ENCODE peak calls at places on chromosome X, in ten cellular contexts. D is heart left ventricle, R is progenitor cell of endocrine pancreas, A is testis, S is HFF-Myc, F is left ventricle myocardium inferior, O is tibial nerve, Z is fibroblast of lung, V is neural crest cell, Y is nephron progenitor cell. B is an unnamed sample.

GRCh38 chrX:130321550-130321949 is 18.2 kb upstream of the SLC25A14 start:
- DNase-seq in D (no peak), R (no peak), A (no peak), S (no peak), F (no peak), O (no peak), Z (no peak), V (no peak), Y (no peak), B (no peak)

GRCh38 chrX:43661521-43662240 is 5.6 kb downstream of the MAOA start:
- DNase-seq in D (no peak), R (no peak), A (no peak), S (no peak), F (no peak), O (no peak), Z (peak), V (no peak), Y (no peak), B (no peak)

GRCh38 chrX:139967300-139967699 is 2.0 kb upstream of the CXorf66 start:
- DNase-seq in D (no peak), R (no peak), A (no peak), S (no peak), F (no peak), O (no peak), Z (peak), V (no peak), Y (no peak), B (no peak)

GRCh38 chrX:10356979-10357378 is 200.2 kb downstream of the CLCN4 start:
- DNase-seq in D (no peak), R (no peak), A (no peak), S (no peak), F (no peak), O (no peak), Z (peak), V (no peak), Y (no peak), B (no peak)

GRCh38 chrX:136643243-136643642 is 4.7 kb upstream of the CD40LG start:
- DNase-seq in D (no peak), R (no peak), A (no peak), S (no peak), F (no peak), O (no peak), Z (no peak), V (no peak), Y (no peak), B (no peak)

GRCh38 chrX:6890862-6891261 is 256.6 kb upstream of the STS start:
- DNase-seq in D (no peak), R (no peak), A (no peak), S (no peak), F (no peak), O (no peak), Z (no peak), V (no peak), Y (no peak), B (no peak)

GRCh38 chrX:134599173-134599914 is 58.9 kb downstream of the PLAC1 start:
- DNase-seq in D (no peak), R (no peak), A (no peak), S (no peak), F (no peak), O (peak), Z (peak), V (no peak), Y (no peak), B (no peak)

GRCh38 chrX:68433155-68433980 is at the start of gene OPHN1:
- DNase-seq in D (peak), R (peak), A (peak), S (no peak), F (peak), O (peak), Z (peak), V (peak), Y (peak), B (peak)

GRCh38 chrX:3371163-3371562 is 24.7 kb upstream of the MXRA5 start:
- DNase-seq in D (no peak), R (no peak), A (no peak), S (no peak), F (no peak), O (no peak), Z (no peak), V (no peak), Y (no peak), B (no peak)

GRCh38 chrX:55008571-55009358 is 8.6 kb downstream of the APEX2 start:
- DNase-seq in D (peak), R (no peak), A (no peak), S (peak), F (peak), O (no peak), Z (no peak), V (no peak), Y (no peak), B (no peak)

GRCh38 chrX:72308566-72309296 is 3.0 kb upstream of the CITED1 start:
- DNase-seq in D (peak), R (no peak), A (peak), S (no peak), F (peak), O (peak), Z (peak), V (peak), Y (peak), B (no peak)

DNA sequence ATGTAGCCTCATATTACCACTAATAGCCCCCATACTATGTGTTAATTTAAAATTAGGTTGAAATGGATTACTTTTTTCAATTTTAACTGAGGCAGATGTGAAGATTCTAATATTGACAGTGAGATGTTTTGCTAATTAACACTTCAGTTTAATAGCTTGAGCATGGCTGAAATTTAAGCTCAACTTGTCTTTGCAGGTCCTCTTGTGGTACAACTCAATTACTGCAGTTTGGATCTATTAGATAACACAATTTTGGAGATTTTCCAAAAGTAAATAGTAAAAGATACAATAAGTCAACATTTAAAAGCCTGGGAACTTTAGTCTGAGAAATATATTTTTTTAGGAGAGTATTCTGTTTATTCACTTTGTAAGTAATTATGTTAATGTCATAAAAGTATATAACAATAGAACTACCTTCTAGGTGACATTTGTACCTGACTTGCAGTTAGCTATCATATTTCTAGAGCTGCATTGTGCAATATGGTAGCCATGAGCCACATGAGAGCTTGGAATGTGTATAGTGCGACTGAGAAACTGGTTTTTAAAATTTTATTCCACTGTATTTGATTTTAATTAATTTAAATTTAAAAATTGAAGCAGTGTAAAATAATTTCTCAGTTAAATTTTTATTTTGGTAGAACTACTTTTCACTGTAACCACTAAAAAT is 73.1 kb upstream of the FMR1 start:
- DNase-seq in D (no peak), R (no peak), A (no peak), S (no peak), F (no peak), O (no peak), Z (peak), V (no peak), Y (no peak), B (no peak)
- TF ChIP-seq CTCF in D (peak), R (peak), A (no peak), S (no peak), F (no peak), O (no peak), Z (no peak), V (peak), Y (peak), B (peak)

GRCh38 chrX:131791608-131792355 is 231.3 kb upstream of the STK26 start:
- DNase-seq in D (no peak), R (no peak), A (no peak), S (no peak), F (no peak), O (no peak), Z (no peak), V (no peak), Y (no peak), B (no peak)

GRCh38 chrX:131792356-131792749 is 230.7 kb upstream of the STK26 start:
- DNase-seq in D (peak), R (no peak), A (peak), S (no peak), F (no peak), O (no peak), Z (no peak), V (no peak), Y (no peak), B (no peak)

GRCh38 chrX:131789664-131790063 is 233.4 kb upstream of the STK26 start:
- DNase-seq in D (no peak), R (no peak), A (no peak), S (no peak), F (no peak), O (no peak), Z (no peak), V (no peak), Y (no peak), B (no peak)

GRCh38 chrX:131795442-131796229 is 227.5 kb upstream of the STK26 start:
- DNase-seq in D (no peak), R (no peak), A (no peak), S (no peak), F (no peak), O (no peak), Z (no peak), V (no peak), Y (no peak), B (no peak)

GRCh38 chrX:131792789-131793462 is 230.2 kb upstream of the STK26 start:
- DNase-seq in D (peak), R (no peak), A (no peak), S (no peak), F (no peak), O (no peak), Z (no peak), V (no peak), Y (no peak), B (no peak)
- TF ChIP-seq CTCF in D (no peak), R (no peak), A (no peak), S (no peak), F (peak), O (no peak), Z (no peak), V (no peak), Y (no peak), B (no peak)

DNA sequence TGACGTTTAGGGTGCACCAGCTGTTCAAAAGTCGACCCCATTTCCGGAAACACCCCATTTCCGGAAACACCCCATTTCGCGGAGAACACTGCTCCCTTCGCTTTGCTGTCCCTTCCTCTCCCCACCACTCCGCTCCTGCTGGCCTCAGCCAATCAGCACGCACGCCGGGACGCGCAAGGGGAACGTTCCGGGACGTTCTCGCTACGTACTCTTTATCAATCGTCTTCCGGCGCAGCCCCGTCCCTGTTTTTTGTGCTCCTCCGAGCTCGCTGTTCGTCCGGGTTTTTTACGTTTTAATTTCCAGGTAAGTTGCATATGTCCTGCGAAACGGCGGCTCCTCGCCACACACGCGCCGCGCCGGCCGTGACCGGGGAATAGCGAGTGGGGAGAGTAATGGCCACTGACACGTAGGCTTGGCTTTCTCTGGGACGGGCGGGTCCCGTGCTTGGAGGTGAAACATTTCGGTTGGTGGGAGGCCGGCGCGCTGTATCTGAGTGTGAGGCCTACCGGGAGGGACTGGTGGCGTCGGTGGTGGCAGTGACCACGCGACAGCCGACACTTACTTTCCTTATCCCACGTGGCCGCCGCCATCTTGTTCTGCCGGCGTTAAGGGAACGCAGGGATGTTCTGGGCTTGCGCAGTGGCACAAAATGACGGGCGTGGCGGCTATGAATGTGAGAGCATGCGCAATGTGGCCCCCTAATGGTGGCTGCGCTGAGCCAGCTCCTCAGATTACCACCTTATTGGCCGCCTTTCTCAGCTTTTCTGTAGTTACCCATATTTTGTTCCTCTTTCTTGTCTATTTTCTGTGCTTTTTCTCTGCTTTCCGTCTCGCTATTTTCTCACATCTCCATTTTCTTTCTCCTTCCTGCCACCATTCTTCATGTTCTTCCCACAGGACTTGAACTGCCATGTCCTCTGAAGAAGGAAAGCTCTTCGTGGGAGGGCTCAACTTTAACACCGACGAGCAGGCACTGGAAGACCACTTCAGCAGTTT is at the start of gene RBM3:
- DNase-seq in D (peak), R (peak), A (peak), S (peak), F (peak), O (peak), Z (peak), V (peak), Y (peak), B (peak)
- TF ChIP-seq CTCF in D (no peak), R (peak), A (peak), S (peak), F (peak), O (peak), Z (peak), V (peak), Y (peak), B (no peak)

DNA sequence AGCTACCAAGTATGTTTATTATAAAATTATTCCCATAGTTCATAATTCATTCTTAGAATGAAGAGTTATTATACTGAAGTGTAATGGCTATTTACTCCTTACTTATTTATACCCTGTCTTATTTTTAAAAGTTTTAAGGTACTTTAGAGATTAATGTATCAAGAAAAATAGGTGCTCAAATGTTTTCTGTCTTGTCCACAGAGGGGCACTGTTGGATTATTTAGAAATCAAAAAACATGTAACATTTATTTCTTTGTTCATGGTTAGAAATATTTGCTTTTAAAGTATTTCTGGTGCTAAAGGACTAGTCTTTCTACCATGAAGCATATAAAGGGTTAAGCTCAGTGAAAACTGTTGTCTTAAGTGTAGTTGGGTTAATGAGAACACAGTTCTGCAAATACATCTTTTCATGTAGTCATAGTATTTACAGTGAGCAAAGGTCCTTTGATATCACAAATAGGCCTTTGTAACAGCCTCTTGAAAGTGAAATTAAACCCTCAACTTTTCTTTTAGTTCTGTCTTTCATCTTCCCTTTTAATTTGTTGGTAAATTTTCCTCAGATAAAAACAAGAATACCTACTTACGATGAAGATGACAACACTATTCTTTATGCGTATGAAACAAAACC is 7.7 kb downstream of the SCML1 start:
- DNase-seq in D (no peak), R (no peak), A (no peak), S (no peak), F (no peak), O (no peak), Z (peak), V (no peak), Y (no peak), B (no peak)
- TF ChIP-seq CTCF in D (peak), R (peak), A (no peak), S (no peak), F (peak), O (no peak), Z (peak), V (peak), Y (peak), B (no peak)

DNA sequence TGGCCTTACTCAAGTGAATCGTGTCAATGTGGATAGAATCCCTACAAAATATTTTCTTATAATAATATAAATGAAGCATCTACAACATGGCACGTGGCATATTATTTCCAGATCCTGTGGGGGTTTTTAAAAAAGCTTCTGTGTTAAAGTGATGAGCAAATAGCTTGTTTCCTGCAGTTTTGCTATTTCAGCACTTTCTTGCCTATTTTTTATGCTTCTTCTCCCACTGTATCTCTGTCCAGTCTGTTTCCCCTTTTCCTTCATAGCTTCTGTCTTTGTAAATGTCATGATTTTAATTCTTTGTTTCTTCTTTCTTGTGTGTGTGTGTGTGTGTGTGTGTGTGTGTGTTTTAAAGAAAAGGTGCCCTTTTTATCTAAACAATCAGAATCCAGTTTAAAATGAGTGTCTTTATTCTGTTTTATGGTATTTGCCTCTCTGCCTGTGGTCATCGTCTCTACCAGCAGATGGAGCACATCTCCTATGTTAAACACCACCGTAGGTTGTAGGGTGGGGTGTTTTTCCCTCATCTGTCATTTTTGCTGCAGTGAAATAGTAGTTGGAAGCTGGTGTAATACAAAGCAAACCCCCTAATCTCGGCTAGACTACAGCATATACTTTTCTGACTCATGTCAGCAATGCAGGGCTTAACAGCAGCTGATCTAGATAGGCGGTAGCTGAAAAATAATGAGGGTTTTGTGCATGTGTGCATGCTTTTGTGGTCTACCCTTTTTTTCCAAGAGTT is 33.1 kb downstream of the FTHL17 start:
- DNase-seq in D (no peak), R (no peak), A (peak), S (peak), F (peak), O (no peak), Z (peak), V (peak), Y (peak), B (no peak)
- TF ChIP-seq CTCF in D (peak), R (peak), A (peak), S (peak), F (peak), O (peak), Z (peak), V (peak), Y (peak), B (no peak)

GRCh38 chrX:105698386-105698785 is 124.0 kb upstream of the NRK start:
- DNase-seq in D (no peak), R (no peak), A (no peak), S (no peak), F (no peak), O (no peak), Z (peak), V (no peak), Y (no peak), B (no peak)

GRCh38 chrX:105703876-105704275 is 118.5 kb upstream of the NRK start:
- DNase-seq in D (no peak), R (no peak), A (no peak), S (no peak), F (no peak), O (no peak), Z (peak), V (no peak), Y (no peak), B (no peak)

GRCh38 chrX:105696870-105697269 is 125.5 kb upstream of the NRK start:
- DNase-seq in D (no peak), R (no peak), A (no peak), S (no peak), F (no peak), O (no peak), Z (no peak), V (no peak), Y (no peak), B (no peak)

GRCh38 chrX:105701310-105702052 is 120.9 kb upstream of the NRK start:
- DNase-seq in D (no peak), R (no peak), A (no peak), S (no peak), F (no peak), O (no peak), Z (peak), V (no peak), Y (no peak), B (no peak)

GRCh38 chrX:105700316-105700715 is 122.0 kb upstream of the NRK start:
- DNase-seq in D (no peak), R (no peak), A (no peak), S (no peak), F (no peak), O (no peak), Z (no peak), V (no peak), Y (no peak), B (no peak)
- TF ChIP-seq CTCF in D (no peak), R (no peak), A (no peak), S (no peak), F (no peak), O (no peak), Z (no peak), V (no peak), Y (no peak), B (no peak)

DNA sequence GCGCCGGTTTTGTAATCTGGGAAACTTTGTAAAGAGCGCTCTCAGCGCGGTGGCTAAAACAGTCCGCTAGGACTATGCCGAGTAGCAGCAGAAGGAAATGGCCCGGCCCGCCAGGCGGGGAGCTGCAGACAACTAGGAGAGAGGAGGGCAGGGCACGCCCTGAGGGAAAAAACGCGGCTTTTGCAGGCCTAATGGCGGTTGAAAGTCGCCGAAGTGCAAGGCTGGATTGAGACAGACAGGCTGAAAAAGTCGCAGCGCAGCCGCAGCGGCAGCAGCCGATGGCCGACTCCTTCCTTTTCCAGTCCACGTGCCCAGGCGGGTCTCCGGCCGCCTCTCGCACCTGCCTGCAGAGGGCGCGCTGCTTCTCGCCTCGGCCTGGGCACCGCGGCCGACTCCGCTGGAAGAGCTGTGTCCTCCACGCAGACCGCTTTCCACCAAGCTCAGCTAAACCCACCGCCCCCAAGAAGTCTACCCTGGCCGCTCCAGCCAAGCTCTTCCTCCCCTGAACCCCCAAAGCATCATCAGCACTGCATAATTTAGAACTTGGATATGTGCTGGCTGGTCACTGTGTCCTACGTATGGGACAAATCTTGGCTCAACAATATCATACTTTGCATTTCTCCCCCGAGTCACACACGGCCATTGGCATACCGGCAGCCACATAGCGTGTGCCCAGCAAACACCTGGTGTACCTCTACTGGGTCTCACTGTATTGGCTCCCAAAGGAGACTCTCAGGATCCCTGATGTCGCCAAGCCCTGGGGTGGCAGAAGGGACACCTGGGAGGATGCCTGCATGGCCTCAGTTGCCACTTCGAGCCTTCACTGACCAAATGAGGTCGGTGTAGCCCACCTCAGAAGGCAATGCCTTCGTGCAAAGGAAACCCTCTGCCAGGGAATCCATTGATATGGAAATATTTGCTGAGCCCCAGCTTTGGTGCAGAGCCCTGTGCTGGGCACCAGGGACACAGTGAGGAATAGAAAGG is 14.5 kb downstream of the SLC25A5 start:
- DNase-seq in D (peak), R (peak), A (peak), S (no peak), F (peak), O (peak), Z (peak), V (peak), Y (peak), B (peak)
- TF ChIP-seq CTCF in D (peak), R (peak), A (no peak), S (peak), F (peak), O (peak), Z (peak), V (peak), Y (peak), B (no peak)